ENCODE peak calls at places on chromosomes 6 and 20, in nine cellular contexts. O is GDM1; G is dorsolateral prefrontal cortex; N is mesothelial cell of epicardium; D is activated CD4-positive, alpha-beta T cell treated with anti-CD3 and anti-CD28 coated beads for 24 hours; P is psoas muscle; R is effector CD4-positive, alpha-beta T cell; V is head of caudate nucleus; E is occipital lobe. L is an unnamed sample.
A peak's percentile ranks its signal among the peaks of the same experiment; 100 is the strongest.

GRCh38 chr6:33118525-33119123 is 42.8 kb downstream of the HLA-DPB1 start:
- DNase-seq in D (peak; percentile 28), R (peak; percentile 33), O (no peak), P (no peak), V (no peak), G (no peak), E (no peak), N (no peak), L (no peak)

GRCh38 chr20:56247954-56248782 is at the start of gene MC3R:
- DNase-seq in V (peak; percentile 63), E (peak; percentile 16), O (peak; percentile 7), N (no peak), P (no peak), D (peak; percentile 3), R (no peak), G (peak; percentile 51), L (peak; percentile 9)

GRCh38 chr20:45017281-45017680 is 51.0 kb downstream of the STK4 start:
- DNase-seq in E (no peak), P (no peak), O (no peak), D (no peak), R (no peak), N (no peak), G (no peak), V (no peak), L (no peak)

GRCh38 chr20:37408202-37408929 is 62.4 kb downstream of the SRC start:
- DNase-seq in V (no peak), D (no peak), G (no peak), P (no peak), O (no peak), N (no peak), R (no peak), E (no peak), L (no peak)

GRCh38 chr20:17508756-17509155 is 22.4 kb downstream of the BFSP1 start:
- DNase-seq in N (no peak), E (no peak), D (no peak), O (no peak), P (no peak), R (no peak), V (no peak), G (no peak), L (no peak)

GRCh38 chr6:139433647-139434419 is 59.4 kb upstream of the CITED2 start:
- DNase-seq in E (no peak), V (no peak), N (no peak), R (no peak), O (no peak), P (no peak), D (no peak), G (no peak), L (no peak)

GRCh38 chr6:7108196-7108963 is 619 bp downstream of the RREB1 start:
- DNase-seq in E (no peak), G (no peak), V (peak; percentile 41), N (peak; percentile 40), P (peak; percentile 82), R (peak; percentile 30), D (no peak), O (no peak), L (peak; percentile 28)

GRCh38 chr20:44832724-44833123 is 22.4 kb upstream of the RIMS4 start:
- DNase-seq in R (no peak), D (no peak), V (peak; percentile 31), P (no peak), E (no peak), G (no peak), O (no peak), N (no peak), L (no peak)

GRCh38 chr20:34216382-34216742 is 24.9 kb upstream of the ASIP start:
- DNase-seq in O (no peak), V (no peak), R (no peak), D (no peak), P (no peak), E (no peak), N (no peak), G (no peak), L (no peak)

GRCh38 chr6:125791151-125791819 is 525 bp downstream of the NCOA7 start:
- DNase-seq in P (no peak), D (no peak), R (peak; percentile 17), O (no peak), E (no peak), N (no peak), G (peak; percentile 50), V (peak; percentile 63), L (peak; percentile 73)

GRCh38 chr20:19835533-19836222 is 77.6 kb downstream of the RIN2 start:
- DNase-seq in P (no peak), G (peak; percentile 74), O (no peak), E (peak; percentile 53), R (no peak), N (no peak), V (peak; percentile 83), D (no peak), L (peak; percentile 50)

GRCh38 chr6:42302441-42302840 is 84.8 kb upstream of the MRPS10 start:
- DNase-seq in E (no peak), R (no peak), V (no peak), N (no peak), D (no peak), G (no peak), O (no peak), P (no peak), L (no peak)

GRCh38 chr6:3918474-3918873 is 69.3 kb downstream of the FAM50B start:
- DNase-seq in D (no peak), O (no peak), R (no peak), V (no peak), N (no peak), E (no peak), P (no peak), G (no peak), L (no peak)

GRCh38 chr6:158558415-158559306 is 1.2 kb upstream of the TMEM181 start:
- DNase-seq in D (no peak), G (no peak), R (no peak), P (no peak), E (no peak), O (no peak), N (no peak), V (no peak), L (no peak)

GRCh38 chr6:36957773-36958271 is 3.3 kb downstream of the PI16 start:
- DNase-seq in G (no peak), D (no peak), O (no peak), R (no peak), N (no peak), V (no peak), E (no peak), P (peak; percentile 70), L (no peak)

GRCh38 chr6:34573567-34574183 is 17.5 kb upstream of the SPDEF start:
- DNase-seq in O (no peak), V (no peak), G (no peak), E (no peak), D (no peak), P (peak; percentile 43), N (no peak), R (no peak), L (no peak)

GRCh38 chr6:44667668-44668390 is 280.3 kb downstream of the CDC5L start:
- DNase-seq in E (no peak), O (no peak), D (peak; percentile 43), R (peak; percentile 10), N (no peak), P (no peak), G (no peak), V (peak; percentile 40), L (no peak)

GRCh38 chr6:39419607-39420006 is 97.1 kb upstream of the KCNK16 start:
- DNase-seq in E (no peak), N (no peak), P (no peak), V (no peak), O (no peak), R (no peak), D (no peak), G (no peak), L (no peak)

GRCh38 chr20:23228912-23229311 is 121.7 kb upstream of the NXT1 start:
- DNase-seq in R (no peak), V (no peak), D (no peak), E (peak; percentile 56), N (no peak), G (no peak), P (no peak), O (no peak), L (no peak)

GRCh38 chr20:400121-400450 is 8.0 kb upstream of the RBCK1 start:
- DNase-seq in E (no peak), D (no peak), P (no peak), G (no peak), O (no peak), N (no peak), R (no peak), V (no peak), L (no peak)

GRCh38 chr6:170244721-170245201 is 46.1 kb downstream of the DLL1 start:
- DNase-seq in E (no peak), O (no peak), G (no peak), R (no peak), D (no peak), P (no peak), V (peak; percentile 67), N (no peak), L (no peak)

GRCh38 chr6:106360989-106361430 is 493 bp downstream of the CRYBG1 start:
- DNase-seq in R (peak; percentile 4), E (no peak), V (peak; percentile 16), D (no peak), P (peak; percentile 48), N (peak; percentile 23), O (no peak), G (no peak), L (no peak)

GRCh38 chr6:73732845-73733675 is 37.1 kb downstream of the CD109 start:
- DNase-seq in G (peak; percentile 33), D (peak; percentile 51), N (peak; percentile 43), E (peak; percentile 30), R (peak; percentile 52), V (peak; percentile 63), P (no peak), O (peak; percentile 56), L (peak; percentile 50)

GRCh38 chr20:50475879-50476292 is 34.3 kb upstream of the PTPN1 start:
- DNase-seq in R (no peak), G (no peak), E (no peak), V (no peak), P (no peak), O (no peak), N (no peak), D (no peak), L (no peak)

GRCh38 chr6:145704153-145704781 is 31.1 kb downstream of the EPM2A start:
- DNase-seq in G (no peak), O (no peak), N (no peak), P (no peak), E (no peak), D (no peak), R (no peak), V (no peak), L (no peak)

GRCh38 chr6:145247677-145248419 is 487.5 kb downstream of the EPM2A start:
- DNase-seq in O (no peak), G (no peak), P (no peak), D (no peak), N (no peak), E (no peak), V (no peak), R (no peak), L (no peak)

GRCh38 chr6:218153-219018 is 73.9 kb upstream of the DUSP22 start:
- DNase-seq in D (no peak), E (no peak), O (no peak), P (no peak), N (no peak), V (no peak), G (no peak), R (no peak), L (no peak)

GRCh38 chr6:89145962-89146747 is at the start of gene PM20D2:
- DNase-seq in E (peak; percentile 34), R (peak; percentile 38), O (peak; percentile 75), N (peak; percentile 37), D (peak; percentile 53), G (peak; percentile 62), V (peak; percentile 63), P (peak; percentile 84), L (peak; percentile 44)

GRCh38 chr6:154410215-154410614 is 53.6 kb upstream of the IPCEF1 start:
- DNase-seq in V (no peak), P (no peak), D (no peak), G (no peak), R (no peak), E (no peak), O (no peak), N (no peak), L (no peak)

GRCh38 chr6:78308025-78308424 is 559.3 kb upstream of the IRAK1BP1 start:
- DNase-seq in G (no peak), V (no peak), N (no peak), E (no peak), R (no peak), P (no peak), D (no peak), O (no peak), L (no peak)

GRCh38 chr20:36700438-36700837 is 45.5 kb downstream of the NDRG3 start:
- DNase-seq in R (no peak), N (no peak), E (no peak), P (no peak), V (no peak), G (no peak), O (no peak), D (no peak), L (no peak)

L was measured in substantia nigra.